ENCODE peak calls at places on chromosome 16, in four cellular contexts. C, W, F and K are unnamed samples. For H3K4me1, the result is how much of the 10 kb centered on the place peaks cover.

GRCh38 chr16:11319529-11320146 is 25.6 kb upstream of the RMI2 start:
- DNase-seq in C (no peak), W (no peak), F (peak), K (no peak)

GRCh38 chr16:72536673-72537435 is 364.9 kb upstream of the PMFBP1 start:
- DNase-seq in C (no peak), W (no peak), F (no peak), K (no peak)

GRCh38 chr16:2856061-2856670 is 1.8 kb downstream of the PRSS22 start:
- DNase-seq in C (no peak), W (no peak), F (no peak), K (no peak)

GRCh38 chr16:24700549-24701392 is 28.7 kb upstream of the TNRC6A start:
- DNase-seq in C (peak), W (peak), F (peak), K (peak)

GRCh38 chr16:64012166-64012565 is 1109.7 kb downstream of the CDH11 start:
- DNase-seq in C (no peak), W (no peak), F (no peak), K (no peak)

GRCh38 chr16:82888616-82889015 is 261.8 kb downstream of the CDH13 start:
- DNase-seq in C (no peak), W (no peak), F (no peak), K (no peak)

GRCh38 chr16:64089697-64090096 is 1032.2 kb downstream of the CDH11 start:
- DNase-seq in C (no peak), W (no peak), F (peak), K (no peak)

GRCh38 chr16:77657016-77657415 is 65.3 kb upstream of the NUDT7 start:
- DNase-seq in C (no peak), W (no peak), F (peak), K (no peak)

GRCh38 chr16:15798671-15799070 is 58.2 kb downstream of the MYH11 start:
- DNase-seq in C (no peak), W (no peak), F (no peak), K (no peak)

GRCh38 chr16:78987676-78988075 is 612.9 kb downstream of the MAF start:
- DNase-seq in C (no peak), W (no peak), F (peak), K (no peak)

GRCh38 chr16:3461120-3461519 is 17.6 kb downstream of the NAA60 start:
- DNase-seq in C (no peak), W (no peak), F (no peak), K (no peak)

GRCh38 chr16:30429418-30429677 is 482 bp downstream of the DCTPP1 start:
- DNase-seq in C (no peak), W (no peak), F (no peak), K (no peak)

GRCh38 chr16:53605356-53605755 is 98.3 kb downstream of the RPGRIP1L start:
- DNase-seq in C (no peak), W (no peak), F (no peak), K (no peak)

GRCh38 chr16:72222503-72222902 is 50.5 kb upstream of the PMFBP1 start:
- DNase-seq in C (no peak), W (no peak), F (no peak), K (no peak)

GRCh38 chr16:54284319-54284930 is 2.2 kb downstream of the IRX3 start:
- DNase-seq in C (no peak), W (no peak), F (no peak), K (peak)

GRCh38 chr16:30644334-30644830 is 6.4 kb upstream of the PRR14 start:
- DNase-seq in C (no peak), W (no peak), F (no peak), K (peak)

GRCh38 chr16:8346291-8346690 is 244.0 kb downstream of the TMEM114 start:
- DNase-seq in C (no peak), W (no peak), F (peak), K (no peak)

GRCh38 chr16:67173808-67174705 is 3.7 kb downstream of the NOL3 start:
- DNase-seq in C (peak), W (peak), F (peak), K (peak)

GRCh38 chr16:29198731-29199521 is 207.6 kb downstream of the NPIPB11 start:
- DNase-seq in C (peak), W (no peak), F (no peak), K (no peak)

GRCh38 chr16:68286153-68287074 is 22.1 kb downstream of the SLC7A6 start:
- DNase-seq in C (no peak), W (no peak), F (peak), K (no peak)

GRCh38 chr16:68285683-68286082 is 21.4 kb downstream of the SLC7A6 start:
- DNase-seq in C (no peak), W (no peak), F (no peak), K (no peak)

GRCh38 chr16:68283840-68284595 is 19.7 kb downstream of the SLC7A6 start:
- DNase-seq in C (no peak), W (no peak), F (no peak), K (no peak)

GRCh38 chr16:68283346-68283745 is 19.0 kb downstream of the SLC7A6 start:
- DNase-seq in C (no peak), W (no peak), F (no peak), K (no peak)

GRCh38 chr16:68284847-68285246 is 20.5 kb downstream of the SLC7A6 start:
- DNase-seq in C (no peak), W (no peak), F (no peak), K (no peak)
- H3K4me1 ChIP-seq in C (half or more), W (under half), F (half or more), K (under half)

GRCh38 chr16:19876501-19877059 is 8.1 kb downstream of the GPRC5B start:
- DNase-seq in C (no peak), W (no peak), F (no peak), K (no peak)
- H3K4me1 ChIP-seq in C (under half), W (under half), F (under half), K (under half)

DNA sequence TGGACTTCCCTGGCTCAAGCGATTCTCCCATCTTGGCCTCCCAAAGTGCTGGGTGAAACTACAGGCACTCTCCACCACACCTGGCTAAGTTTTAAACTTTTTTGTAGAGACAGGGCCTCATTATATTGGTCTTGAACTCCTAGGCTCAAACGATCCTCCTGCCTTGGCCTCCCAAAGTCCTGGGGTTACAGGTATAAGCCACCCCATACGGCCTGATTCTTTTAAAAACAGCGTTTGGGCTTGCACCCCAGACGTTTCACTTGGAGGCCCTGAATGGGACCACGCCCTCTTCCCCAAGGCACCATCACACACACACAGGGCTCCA is 29.4 kb upstream of the GINS2 start:
- DNase-seq in C (no peak), W (no peak), F (no peak), K (no peak)
- H3K4me1 ChIP-seq in C (under half), W (under half), F (under half), K (under half)

DNA sequence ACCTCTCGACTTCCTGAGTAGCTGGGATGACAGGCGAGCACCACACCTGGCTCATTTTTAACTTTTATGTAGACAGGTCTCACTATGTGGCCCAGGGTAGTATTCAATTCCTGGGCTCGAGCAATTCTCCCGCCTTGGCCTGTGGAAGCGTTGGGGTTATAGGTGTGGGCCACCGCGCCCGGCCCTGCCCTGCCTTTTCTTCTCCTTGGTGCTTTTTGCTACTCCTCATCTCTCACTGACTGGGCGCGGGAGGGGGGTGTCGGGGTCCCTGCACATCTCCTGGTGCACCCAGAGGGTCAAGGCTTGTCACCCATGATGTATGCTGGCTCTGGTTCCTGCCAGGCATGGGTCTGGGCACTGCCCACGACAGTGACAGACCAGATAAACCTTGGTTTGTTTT is 2.9 kb downstream of the MCRIP2 start:
- DNase-seq in C (no peak), W (no peak), F (no peak), K (no peak)
- H3K4me1 ChIP-seq in C (half or more), W (under half), F (half or more), K (half or more)

GRCh38 chr16:81515721-81516120 is 71.1 kb downstream of the CMIP start:
- DNase-seq in C (no peak), W (no peak), F (no peak), K (peak)

GRCh38 chr16:81518439-81518757 is 73.8 kb downstream of the CMIP start:
- DNase-seq in C (no peak), W (no peak), F (no peak), K (peak)

GRCh38 chr16:81516478-81517149 is 72.0 kb downstream of the CMIP start:
- DNase-seq in C (no peak), W (no peak), F (no peak), K (no peak)

GRCh38 chr16:81517630-81518438 is 73.2 kb downstream of the CMIP start:
- DNase-seq in C (no peak), W (no peak), F (no peak), K (peak)

GRCh38 chr16:81517150-81517499 is 72.5 kb downstream of the CMIP start:
- DNase-seq in C (no peak), W (no peak), F (no peak), K (no peak)
- H3K4me1 ChIP-seq in C (half or more), W (under half), F (half or more), K (under half)